ENCODE peak calls at places on chromosomes 16 and 17, in ten cellular contexts. One of them, this sample, is unnamed.

GRCh38 chr17:37742762-37743611 is 1.9 kb downstream of the HNF1B start:
- DNase-seq in IMR-90: no peak
- DNase-seq in HCT116: no peak
- DNase-seq in heart left ventricle: no peak
- DNase-seq in spleen: no peak
- DNase-seq in uterus: no peak
- DNase-seq in prostate gland: peak; percentile 38
- DNase-seq in gastrocnemius medialis: no peak
- DNase-seq in sigmoid colon: no peak
- DNase-seq in breast epithelium: no peak
- DNase-seq in this sample: no peak

GRCh38 chr17:81708739-81709185 is 3.3 kb upstream of the SLC25A10 start:
- DNase-seq in IMR-90: no peak
- DNase-seq in HCT116: no peak
- DNase-seq in heart left ventricle: no peak
- DNase-seq in spleen: peak; percentile 76
- DNase-seq in uterus: no peak
- DNase-seq in prostate gland: no peak
- DNase-seq in gastrocnemius medialis: no peak
- DNase-seq in sigmoid colon: no peak
- DNase-seq in breast epithelium: no peak
- DNase-seq in this sample: no peak

GRCh38 chr17:70636517-70637133 is 467.3 kb downstream of the KCNJ2 start:
- DNase-seq in IMR-90: peak; percentile 46
- DNase-seq in HCT116: peak; percentile 54
- DNase-seq in heart left ventricle: no peak
- DNase-seq in spleen: no peak
- DNase-seq in uterus: no peak
- DNase-seq in prostate gland: peak; percentile 13
- DNase-seq in gastrocnemius medialis: no peak
- DNase-seq in sigmoid colon: no peak
- DNase-seq in breast epithelium: no peak
- DNase-seq in this sample: no peak

GRCh38 chr16:70740919-70741778 is 55.3 kb upstream of the MTSS2 start:
- DNase-seq in IMR-90: peak; percentile 87
- DNase-seq in HCT116: no peak
- DNase-seq in heart left ventricle: no peak
- DNase-seq in spleen: no peak
- DNase-seq in uterus: no peak
- DNase-seq in prostate gland: no peak
- DNase-seq in gastrocnemius medialis: no peak
- DNase-seq in sigmoid colon: no peak
- DNase-seq in breast epithelium: no peak
- DNase-seq in this sample: no peak

GRCh38 chr16:56424404-56424765 is 960 bp downstream of the AMFR start:
- DNase-seq in IMR-90: no peak
- DNase-seq in HCT116: no peak
- DNase-seq in heart left ventricle: no peak
- DNase-seq in spleen: no peak
- DNase-seq in uterus: no peak
- DNase-seq in prostate gland: no peak
- DNase-seq in gastrocnemius medialis: no peak
- DNase-seq in sigmoid colon: no peak
- DNase-seq in breast epithelium: no peak
- DNase-seq in this sample: no peak

GRCh38 chr16:57137566-57138273 is 45.3 kb downstream of the CPNE2 start:
- DNase-seq in IMR-90: no peak
- DNase-seq in HCT116: no peak
- DNase-seq in heart left ventricle: no peak
- DNase-seq in spleen: peak; percentile 61
- DNase-seq in uterus: no peak
- DNase-seq in prostate gland: no peak
- DNase-seq in gastrocnemius medialis: no peak
- DNase-seq in sigmoid colon: no peak
- DNase-seq in breast epithelium: peak; percentile 25
- DNase-seq in this sample: no peak

GRCh38 chr17:19242926-19243325 is 5.8 kb downstream of the EPN2 start:
- DNase-seq in IMR-90: no peak
- DNase-seq in HCT116: no peak
- DNase-seq in heart left ventricle: no peak
- DNase-seq in spleen: peak; percentile 25
- DNase-seq in uterus: no peak
- DNase-seq in prostate gland: no peak
- DNase-seq in gastrocnemius medialis: peak; percentile 2
- DNase-seq in sigmoid colon: peak; percentile 34
- DNase-seq in breast epithelium: no peak
- DNase-seq in this sample: no peak

GRCh38 chr17:33520404-33521032 is 227.4 kb upstream of the ASIC2 start:
- DNase-seq in IMR-90: peak; percentile 1
- DNase-seq in HCT116: no peak
- DNase-seq in heart left ventricle: peak; percentile 29
- DNase-seq in spleen: no peak
- DNase-seq in uterus: peak; percentile 34
- DNase-seq in prostate gland: peak; percentile 30
- DNase-seq in gastrocnemius medialis: no peak
- DNase-seq in sigmoid colon: no peak
- DNase-seq in breast epithelium: peak; percentile 60
- DNase-seq in this sample: no peak

DNA sequence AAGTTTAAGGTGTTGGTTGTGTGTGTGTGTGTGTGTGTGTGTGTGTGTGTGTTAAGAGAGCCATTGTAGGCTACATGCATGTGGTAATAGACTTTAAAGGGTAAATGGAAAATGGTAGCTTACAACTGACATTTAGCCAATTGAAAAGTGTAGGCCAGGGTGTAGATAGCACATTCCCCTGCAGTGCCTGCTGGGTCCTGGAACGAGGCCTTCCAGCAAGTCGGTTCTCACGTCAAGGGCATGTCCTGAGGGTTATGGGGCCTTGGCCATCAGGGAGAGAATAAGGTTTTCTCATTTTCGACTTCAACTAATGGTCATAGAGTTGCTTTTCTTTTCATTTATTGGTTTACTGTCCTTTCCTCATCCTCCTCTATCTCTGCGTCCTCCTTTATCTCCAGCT is 65.1 kb downstream of the RPTOR start:
- DNase-seq in IMR-90: no peak
- DNase-seq in HCT116: no peak
- DNase-seq in heart left ventricle: no peak
- DNase-seq in spleen: no peak
- DNase-seq in uterus: no peak
- DNase-seq in prostate gland: no peak
- DNase-seq in gastrocnemius medialis: no peak
- DNase-seq in sigmoid colon: no peak
- DNase-seq in breast epithelium: no peak
- DNase-seq in this sample: no peak
- TF ChIP-seq POLR2A in IMR-90: no peak
- TF ChIP-seq POLR2A in HCT116: no peak
- TF ChIP-seq POLR2A in heart left ventricle: no peak
- TF ChIP-seq POLR2A in spleen: no peak
- TF ChIP-seq POLR2A in uterus: no peak
- TF ChIP-seq POLR2A in prostate gland: no peak
- TF ChIP-seq POLR2A in gastrocnemius medialis: no peak
- TF ChIP-seq POLR2A in sigmoid colon: no peak
- TF ChIP-seq POLR2A in breast epithelium: no peak
- TF ChIP-seq POLR2A in this sample: no peak

GRCh38 chr17:50469671-50470305 is 1.1 kb upstream of the CHAD start:
- DNase-seq in IMR-90: no peak
- DNase-seq in HCT116: no peak
- DNase-seq in heart left ventricle: no peak
- DNase-seq in spleen: peak; percentile 71
- DNase-seq in uterus: no peak
- DNase-seq in prostate gland: no peak
- DNase-seq in gastrocnemius medialis: no peak
- DNase-seq in sigmoid colon: no peak
- DNase-seq in breast epithelium: no peak
- DNase-seq in this sample: no peak

GRCh38 chr17:50470451-50470850 is 1.8 kb upstream of the CHAD start:
- DNase-seq in IMR-90: no peak
- DNase-seq in HCT116: no peak
- DNase-seq in heart left ventricle: no peak
- DNase-seq in spleen: no peak
- DNase-seq in uterus: no peak
- DNase-seq in prostate gland: peak; percentile 78
- DNase-seq in gastrocnemius medialis: no peak
- DNase-seq in sigmoid colon: peak; percentile 53
- DNase-seq in breast epithelium: no peak
- DNase-seq in this sample: no peak

GRCh38 chr17:50467855-50468119 is 893 bp downstream of the CHAD start:
- DNase-seq in IMR-90: no peak
- DNase-seq in HCT116: no peak
- DNase-seq in heart left ventricle: no peak
- DNase-seq in spleen: no peak
- DNase-seq in uterus: no peak
- DNase-seq in prostate gland: no peak
- DNase-seq in gastrocnemius medialis: no peak
- DNase-seq in sigmoid colon: peak; percentile 55
- DNase-seq in breast epithelium: no peak
- DNase-seq in this sample: no peak

GRCh38 chr17:50468120-50469004 is at the start of gene CHAD:
- DNase-seq in IMR-90: no peak
- DNase-seq in HCT116: no peak
- DNase-seq in heart left ventricle: no peak
- DNase-seq in spleen: peak; percentile 70
- DNase-seq in uterus: no peak
- DNase-seq in prostate gland: no peak
- DNase-seq in gastrocnemius medialis: no peak
- DNase-seq in sigmoid colon: peak; percentile 64
- DNase-seq in breast epithelium: peak; percentile 65
- DNase-seq in this sample: no peak

DNA sequence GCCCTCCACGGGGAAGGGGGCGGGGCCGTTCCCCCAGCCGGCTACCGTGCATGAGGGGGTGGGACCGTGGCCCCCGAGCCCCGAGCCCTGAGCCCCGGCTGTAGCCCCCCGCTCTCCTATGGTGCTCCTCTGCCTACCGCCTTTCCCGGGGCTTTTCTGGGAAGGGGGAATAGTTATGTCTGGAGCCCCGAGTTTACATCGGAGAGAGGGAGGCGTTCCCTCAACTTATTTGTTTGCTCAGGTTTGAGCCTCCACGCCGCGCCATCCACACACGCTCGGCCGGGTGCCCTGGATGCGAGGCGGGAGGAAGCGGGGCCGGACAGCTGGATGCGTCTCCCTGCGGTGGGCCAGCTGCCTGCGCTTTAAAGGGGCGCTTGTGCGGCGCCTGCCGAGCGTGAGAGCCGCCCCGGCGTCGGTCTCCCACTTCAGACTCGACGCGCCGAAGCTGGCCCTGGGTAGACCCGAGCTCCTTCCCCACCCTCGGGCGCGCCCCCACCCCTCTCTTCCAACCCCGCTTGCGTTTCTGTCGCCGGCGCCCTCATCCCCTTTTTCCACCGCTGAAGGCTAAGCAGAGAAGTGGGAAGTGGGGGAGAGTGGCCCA is 425 bp upstream of the CHAD start:
- DNase-seq in IMR-90: no peak
- DNase-seq in HCT116: no peak
- DNase-seq in heart left ventricle: no peak
- DNase-seq in spleen: peak; percentile 66
- DNase-seq in uterus: no peak
- DNase-seq in prostate gland: no peak
- DNase-seq in gastrocnemius medialis: no peak
- DNase-seq in sigmoid colon: peak; percentile 62
- DNase-seq in breast epithelium: no peak
- DNase-seq in this sample: no peak
- H3K4me3 ChIP-seq in IMR-90: no peak overlapping the region
- H3K4me3 ChIP-seq in HCT116: no peak overlapping the region
- H3K4me3 ChIP-seq in heart left ventricle: peak overlapping the region; percentile 49
- H3K4me3 ChIP-seq in spleen: peak overlapping the region; percentile 18
- H3K4me3 ChIP-seq in uterus: peak overlapping the region; percentile 18
- H3K4me3 ChIP-seq in prostate gland: peak overlapping the region; percentile 16
- H3K4me3 ChIP-seq in gastrocnemius medialis: peak overlapping the region; percentile 39
- H3K4me3 ChIP-seq in sigmoid colon: no peak overlapping the region
- H3K4me3 ChIP-seq in breast epithelium: peak overlapping the region; percentile 65
- H3K4me3 ChIP-seq in this sample: peak overlapping the region; percentile 31

GRCh38 chr16:50311891-50312501 is 45.6 kb downstream of the ADCY7 start:
- DNase-seq in IMR-90: no peak
- DNase-seq in HCT116: no peak
- DNase-seq in heart left ventricle: no peak
- DNase-seq in spleen: peak; percentile 67
- DNase-seq in uterus: no peak
- DNase-seq in prostate gland: peak; percentile 3
- DNase-seq in gastrocnemius medialis: no peak
- DNase-seq in sigmoid colon: peak; percentile 58
- DNase-seq in breast epithelium: no peak
- DNase-seq in this sample: no peak

GRCh38 chr16:50309527-50310307 is 43.4 kb downstream of the ADCY7 start:
- DNase-seq in IMR-90: no peak
- DNase-seq in HCT116: no peak
- DNase-seq in heart left ventricle: no peak
- DNase-seq in spleen: peak; percentile 62
- DNase-seq in uterus: no peak
- DNase-seq in prostate gland: no peak
- DNase-seq in gastrocnemius medialis: no peak
- DNase-seq in sigmoid colon: peak; percentile 60
- DNase-seq in breast epithelium: peak; percentile 40
- DNase-seq in this sample: no peak

GRCh38 chr16:50309156-50309526 is 42.8 kb downstream of the ADCY7 start:
- DNase-seq in IMR-90: no peak
- DNase-seq in HCT116: no peak
- DNase-seq in heart left ventricle: no peak
- DNase-seq in spleen: no peak
- DNase-seq in uterus: no peak
- DNase-seq in prostate gland: no peak
- DNase-seq in gastrocnemius medialis: peak; percentile 6
- DNase-seq in sigmoid colon: no peak
- DNase-seq in breast epithelium: no peak
- DNase-seq in this sample: no peak

GRCh38 chr16:50311134-50311528 is 44.8 kb downstream of the ADCY7 start:
- DNase-seq in IMR-90: no peak
- DNase-seq in HCT116: no peak
- DNase-seq in heart left ventricle: no peak
- DNase-seq in spleen: peak; percentile 53
- DNase-seq in uterus: no peak
- DNase-seq in prostate gland: no peak
- DNase-seq in gastrocnemius medialis: no peak
- DNase-seq in sigmoid colon: peak; percentile 58
- DNase-seq in breast epithelium: no peak
- DNase-seq in this sample: no peak

DNA sequence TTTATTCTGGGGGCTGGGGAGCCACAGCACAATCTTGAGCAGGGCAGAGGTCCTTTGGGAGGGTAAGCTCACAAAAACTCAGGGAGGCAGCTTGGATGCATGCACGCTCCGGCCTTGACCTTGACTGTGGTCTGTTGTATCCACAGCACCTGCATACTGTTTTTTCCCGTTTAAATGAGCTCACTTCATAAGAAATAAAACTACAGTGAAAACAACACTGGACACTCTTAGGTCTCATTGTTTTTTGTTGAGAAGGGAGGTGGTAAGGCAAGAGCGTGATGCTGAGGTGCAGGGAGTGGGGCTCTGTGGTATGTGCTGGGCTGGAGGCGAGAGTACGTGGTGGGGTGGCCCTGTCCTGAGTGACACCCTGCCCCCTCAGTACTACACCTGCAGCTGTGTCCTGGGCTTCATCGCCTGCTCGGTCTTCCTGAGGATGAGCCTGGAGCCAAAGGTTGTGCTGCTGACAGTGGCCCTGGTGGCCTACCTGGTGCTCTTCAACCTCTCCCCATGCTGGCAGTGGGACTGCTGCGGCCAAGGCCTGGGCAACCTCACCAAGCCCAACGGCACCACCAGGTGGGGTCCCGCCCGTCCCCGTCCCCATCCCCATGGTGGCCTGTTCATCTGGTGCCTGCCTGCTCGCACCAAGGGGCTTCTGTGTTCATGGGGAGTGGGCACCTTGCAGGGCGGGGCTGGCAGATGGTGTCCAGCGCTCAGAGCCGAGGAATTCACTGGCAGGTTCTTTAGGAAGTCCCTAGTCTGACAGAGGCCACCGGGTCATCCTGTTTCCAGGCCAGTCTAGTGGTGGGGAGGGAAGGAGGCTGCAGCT is 44.2 kb downstream of the ADCY7 start:
- DNase-seq in IMR-90: no peak
- DNase-seq in HCT116: no peak
- DNase-seq in heart left ventricle: no peak
- DNase-seq in spleen: peak; percentile 76
- DNase-seq in uterus: no peak
- DNase-seq in prostate gland: no peak
- DNase-seq in gastrocnemius medialis: no peak
- DNase-seq in sigmoid colon: peak; percentile 64
- DNase-seq in breast epithelium: peak; percentile 33
- DNase-seq in this sample: no peak
- TF ChIP-seq CTCF in IMR-90: no peak
- TF ChIP-seq CTCF in HCT116: no peak
- TF ChIP-seq CTCF in heart left ventricle: no peak
- TF ChIP-seq CTCF in spleen: no peak
- TF ChIP-seq CTCF in uterus: no peak
- TF ChIP-seq CTCF in prostate gland: no peak
- TF ChIP-seq CTCF in gastrocnemius medialis: no peak
- TF ChIP-seq CTCF in sigmoid colon: no peak
- TF ChIP-seq CTCF in breast epithelium: no peak
- TF ChIP-seq CTCF in this sample: no peak

GRCh38 chr17:50946223-50946890 is 80.2 kb upstream of the TOB1 start:
- DNase-seq in IMR-90: no peak
- DNase-seq in HCT116: no peak
- DNase-seq in heart left ventricle: no peak
- DNase-seq in spleen: no peak
- DNase-seq in uterus: no peak
- DNase-seq in prostate gland: no peak
- DNase-seq in gastrocnemius medialis: peak; percentile 28
- DNase-seq in sigmoid colon: peak; percentile 55
- DNase-seq in breast epithelium: no peak
- DNase-seq in this sample: no peak

GRCh38 chr17:50945779-50946222 is 79.6 kb upstream of the TOB1 start:
- DNase-seq in IMR-90: no peak
- DNase-seq in HCT116: no peak
- DNase-seq in heart left ventricle: no peak
- DNase-seq in spleen: no peak
- DNase-seq in uterus: peak; percentile 14
- DNase-seq in prostate gland: no peak
- DNase-seq in gastrocnemius medialis: no peak
- DNase-seq in sigmoid colon: peak; percentile 21
- DNase-seq in breast epithelium: no peak
- DNase-seq in this sample: no peak

GRCh38 chr17:50944902-50945720 is 79.0 kb upstream of the TOB1 start:
- DNase-seq in IMR-90: no peak
- DNase-seq in HCT116: no peak
- DNase-seq in heart left ventricle: no peak
- DNase-seq in spleen: no peak
- DNase-seq in uterus: peak; percentile 5
- DNase-seq in prostate gland: no peak
- DNase-seq in gastrocnemius medialis: peak; percentile 9
- DNase-seq in sigmoid colon: no peak
- DNase-seq in breast epithelium: no peak
- DNase-seq in this sample: no peak

GRCh38 chr17:50943575-50943933 is 77.4 kb upstream of the TOB1 start:
- DNase-seq in IMR-90: no peak
- DNase-seq in HCT116: no peak
- DNase-seq in heart left ventricle: no peak
- DNase-seq in spleen: no peak
- DNase-seq in uterus: peak; percentile 16
- DNase-seq in prostate gland: no peak
- DNase-seq in gastrocnemius medialis: peak; percentile 23
- DNase-seq in sigmoid colon: peak; percentile 66
- DNase-seq in breast epithelium: peak; percentile 50
- DNase-seq in this sample: no peak

GRCh38 chr17:50944054-50944901 is 78.1 kb upstream of the TOB1 start:
- DNase-seq in IMR-90: peak; percentile 19
- DNase-seq in HCT116: no peak
- DNase-seq in heart left ventricle: peak; percentile 90
- DNase-seq in spleen: peak; percentile 92
- DNase-seq in uterus: peak; percentile 66
- DNase-seq in prostate gland: peak; percentile 88
- DNase-seq in gastrocnemius medialis: peak; percentile 88
- DNase-seq in sigmoid colon: peak; percentile 88
- DNase-seq in breast epithelium: peak; percentile 96
- DNase-seq in this sample: no peak
- TF ChIP-seq POLR2A in IMR-90: no peak
- TF ChIP-seq POLR2A in HCT116: peak; percentile 32
- TF ChIP-seq POLR2A in heart left ventricle: no peak
- TF ChIP-seq POLR2A in spleen: no peak
- TF ChIP-seq POLR2A in uterus: peak; percentile 22
- TF ChIP-seq POLR2A in prostate gland: peak; percentile 62
- TF ChIP-seq POLR2A in gastrocnemius medialis: peak; percentile 84
- TF ChIP-seq POLR2A in sigmoid colon: peak; percentile 43
- TF ChIP-seq POLR2A in breast epithelium: no peak
- TF ChIP-seq POLR2A in this sample: peak; percentile 46